ENCODE peak calls at places on chromosomes 6 and 20, in five cellular contexts. Z, C, D, G and K are unnamed samples. For H3K4me1, the result is how much of the 10 kb centered on the place peaks cover.

GRCh38 chr20:1535420-1536175 is 21.9 kb downstream of the SIRPD start:
- DNase-seq in Z (no peak), C (no peak), D (no peak), G (no peak), K (no peak)

GRCh38 chr6:144844596-144844995 is 559.5 kb downstream of the UTRN start:
- DNase-seq in Z (no peak), C (no peak), D (no peak), G (no peak), K (no peak)

GRCh38 chr6:39466664-39467063 is 144.2 kb upstream of the KCNK16 start:
- DNase-seq in Z (no peak), C (no peak), D (no peak), G (no peak), K (no peak)

GRCh38 chr6:57193177-57193576 is 21.1 kb downstream of the BAG2 start:
- DNase-seq in Z (no peak), C (no peak), D (no peak), G (no peak), K (no peak)

GRCh38 chr6:26104457-26105108 is 17.4 kb downstream of the HFE start:
- DNase-seq in Z (no peak), C (no peak), D (no peak), G (no peak), K (no peak)

GRCh38 chr20:62700261-62700925 is 8.2 kb upstream of the NTSR1 start:
- DNase-seq in Z (no peak), C (no peak), D (no peak), G (no peak), K (no peak)

GRCh38 chr6:2623348-2623747 is 127.4 kb downstream of the MYLK4 start:
- DNase-seq in Z (no peak), C (no peak), D (no peak), G (no peak), K (no peak)

GRCh38 chr20:57657537-57658446 is 37.6 kb upstream of the ZBP1 start:
- DNase-seq in Z (peak), C (peak), D (peak), G (peak), K (peak)

GRCh38 chr20:32181606-32182005 is 25.9 kb downstream of the PLAGL2 start:
- DNase-seq in Z (no peak), C (no peak), D (no peak), G (no peak), K (no peak)

GRCh38 chr20:54355631-54356280 is 119.6 kb upstream of the DOK5 start:
- DNase-seq in Z (no peak), C (no peak), D (no peak), G (no peak), K (no peak)

GRCh38 chr20:40085513-40085912 is 603.5 kb downstream of the MAFB start:
- DNase-seq in Z (no peak), C (no peak), D (no peak), G (no peak), K (no peak)

GRCh38 chr20:38165089-38165965 is at the start of gene TGM2:
- DNase-seq in Z (peak), C (no peak), D (peak), G (peak), K (no peak)

GRCh38 chr20:62370807-62371587 is 3.9 kb upstream of the LAMA5 start:
- DNase-seq in Z (no peak), C (no peak), D (no peak), G (peak), K (no peak)

GRCh38 chr6:45462190-45463134 is 84.7 kb upstream of the SUPT3H start:
- DNase-seq in Z (no peak), C (no peak), D (no peak), G (no peak), K (no peak)

GRCh38 chr6:2625581-2625980 is 125.1 kb downstream of the MYLK4 start:
- DNase-seq in Z (no peak), C (no peak), D (no peak), G (no peak), K (no peak)

GRCh38 chr20:5652626-5653573 is 97.3 kb upstream of the SHLD1 start:
- DNase-seq in Z (no peak), C (no peak), D (no peak), G (no peak), K (no peak)

GRCh38 chr20:61735503-61735785 is 330.2 kb downstream of the TAF4 start:
- DNase-seq in Z (no peak), C (no peak), D (no peak), G (no peak), K (no peak)

GRCh38 chr20:19758888-19759331 is 852 bp downstream of the RIN2 start:
- DNase-seq in Z (peak), C (peak), D (peak), G (peak), K (peak)

GRCh38 chr6:44788387-44788981 is 401.0 kb downstream of the CDC5L start:
- DNase-seq in Z (no peak), C (no peak), D (no peak), G (no peak), K (no peak)

GRCh38 chr6:101226677-101227135 is 166.8 kb upstream of the GRIK2 start:
- DNase-seq in Z (no peak), C (no peak), D (no peak), G (no peak), K (no peak)

GRCh38 chr6:154962751-154963150 is 32.4 kb upstream of the TIAM2 start:
- DNase-seq in Z (no peak), C (no peak), D (no peak), G (no peak), K (no peak)

GRCh38 chr6:128807577-128807976 is 75.4 kb upstream of the LAMA2 start:
- DNase-seq in Z (no peak), C (no peak), D (no peak), G (no peak), K (no peak)

GRCh38 chr6:25472314-25472713 is 179.7 kb upstream of the SCGN start:
- DNase-seq in Z (no peak), C (no peak), D (no peak), G (no peak), K (no peak)

GRCh38 chr6:74574794-74575193 is 631.1 kb downstream of the COL12A1 start:
- DNase-seq in Z (no peak), C (no peak), D (no peak), G (no peak), K (no peak)

GRCh38 chr6:154230910-154231595 is 125.5 kb downstream of the IPCEF1 start:
- DNase-seq in Z (no peak), C (no peak), D (no peak), G (no peak), K (no peak)

GRCh38 chr6:136738178-136739057 is 53.9 kb downstream of the MAP3K5 start:
- DNase-seq in Z (peak), C (no peak), D (no peak), G (no peak), K (no peak)

GRCh38 chr6:129749749-129750120 is 39.8 kb upstream of the ARHGAP18 start:
- DNase-seq in Z (no peak), C (no peak), D (no peak), G (no peak), K (no peak)

GRCh38 chr6:144581807-144582537 is 296.8 kb downstream of the UTRN start:
- DNase-seq in Z (no peak), C (no peak), D (no peak), G (no peak), K (no peak)

GRCh38 chr6:386688-387266 is 4.8 kb upstream of the IRF4 start:
- DNase-seq in Z (no peak), C (no peak), D (no peak), G (no peak), K (peak)

GRCh38 chr20:38460040-38460623 is 12.5 kb upstream of the RALGAPB start:
- DNase-seq in Z (no peak), C (no peak), D (no peak), G (no peak), K (peak)

GRCh38 chr6:19830171-19830570 is 7.0 kb upstream of the ID4 start:
- DNase-seq in Z (no peak), C (no peak), D (no peak), G (no peak), K (no peak)

GRCh38 chr6:142476446-142476845 is 174.6 kb downstream of the ADGRG6 start:
- DNase-seq in Z (no peak), C (no peak), D (no peak), G (no peak), K (no peak)

GRCh38 chr6:105560611-105561066 is 157.8 kb upstream of the PREP start:
- DNase-seq in Z (no peak), C (no peak), D (no peak), G (no peak), K (no peak)

GRCh38 chr20:22374066-22374465 is 210.3 kb downstream of the FOXA2 start:
- DNase-seq in Z (no peak), C (no peak), D (no peak), G (no peak), K (no peak)

GRCh38 chr6:145267076-145267867 is 468.0 kb downstream of the EPM2A start:
- DNase-seq in Z (no peak), C (no peak), D (no peak), G (no peak), K (no peak)

GRCh38 chr20:12243327-12243726 is 325.6 kb downstream of the BTBD3 start:
- DNase-seq in Z (no peak), C (no peak), D (no peak), G (no peak), K (no peak)

GRCh38 chr6:90062667-90063066 is 168.4 kb downstream of the GJA10 start:
- DNase-seq in Z (no peak), C (no peak), D (no peak), G (no peak), K (no peak)

GRCh38 chr6:2999005-2999620 is 581 bp upstream of the NQO2 start:
- DNase-seq in Z (no peak), C (peak), D (no peak), G (peak), K (peak)

GRCh38 chr6:13762648-13763441 is 51.2 kb upstream of the RANBP9 start:
- DNase-seq in Z (no peak), C (no peak), D (no peak), G (no peak), K (peak)

DNA sequence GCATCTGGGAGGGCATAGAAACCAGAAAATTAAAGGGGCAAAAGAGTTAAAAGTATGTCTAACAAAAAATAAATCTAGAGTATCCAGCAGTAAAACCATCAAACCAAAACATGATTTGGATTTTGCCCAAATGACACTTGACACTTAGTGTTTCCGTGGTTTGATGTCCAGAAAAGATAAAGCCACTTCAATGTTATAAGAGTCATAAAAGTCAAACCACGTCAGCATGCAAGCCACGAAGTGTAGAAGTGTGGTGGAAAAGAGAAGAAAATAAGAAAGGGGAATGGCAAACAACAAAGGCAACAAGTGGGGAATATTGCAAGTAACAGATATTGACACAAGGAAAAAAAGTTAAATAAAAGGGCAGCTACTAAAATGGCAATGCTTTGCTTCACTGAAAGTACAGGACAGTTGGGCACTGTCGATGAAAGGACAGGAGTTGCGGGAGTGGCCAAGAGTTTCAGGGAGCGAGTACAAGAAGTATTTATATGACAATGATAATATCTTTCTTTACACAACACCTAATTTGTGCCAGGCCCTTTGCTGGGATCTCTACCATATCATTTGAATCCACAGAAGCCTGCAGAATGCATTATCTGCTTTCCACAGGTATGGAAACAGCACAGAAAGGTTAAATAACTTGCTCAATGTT is 6.3 kb upstream of the HDDC2 start:
- DNase-seq in Z (no peak), C (no peak), D (no peak), G (no peak), K (no peak)
- H3K4me1 ChIP-seq in Z (under half), C (under half), D (under half), G (under half), K (under half)

GRCh38 chr6:138403324-138403800 is 661 bp upstream of the HEBP2 start:
- DNase-seq in Z (peak), C (no peak), D (peak), G (peak), K (peak)

GRCh38 chr6:138401960-138402832 is 1.8 kb upstream of the HEBP2 start:
- DNase-seq in Z (no peak), C (no peak), D (no peak), G (no peak), K (no peak)

GRCh38 chr6:138402833-138403187 is 1.2 kb upstream of the HEBP2 start:
- DNase-seq in Z (no peak), C (no peak), D (no peak), G (no peak), K (no peak)

GRCh38 chr6:138404666-138405337 is 779 bp downstream of the HEBP2 start:
- DNase-seq in Z (peak), C (no peak), D (peak), G (no peak), K (peak)

GRCh38 chr6:138403801-138404665 is at the start of gene HEBP2:
- DNase-seq in Z (peak), C (peak), D (peak), G (peak), K (peak)
- TF ChIP-seq POLR2A in Z (peak), C (peak), D (peak), G (no peak), K (no peak)

GRCh38 chr6:27867941-27868705 is 44.1 kb downstream of the OR2B2 start:
- DNase-seq in Z (no peak), C (no peak), D (no peak), G (no peak), K (no peak)
- H3K4me1 ChIP-seq in Z (under half), C (under half), D (under half), G (under half), K (under half)

GRCh38 chr6:107114872-107115694 is at the start of gene BEND3:
- DNase-seq in Z (peak), C (no peak), D (peak), G (peak), K (no peak)

GRCh38 chr6:107115695-107116327 is 496 bp upstream of the BEND3 start:
- DNase-seq in Z (peak), C (no peak), D (peak), G (peak), K (no peak)

GRCh38 chr6:107116328-107116892 is 1.1 kb upstream of the BEND3 start:
- DNase-seq in Z (no peak), C (no peak), D (peak), G (peak), K (no peak)

GRCh38 chr6:107113460-107114212 is 1.7 kb downstream of the BEND3 start:
- DNase-seq in Z (peak), C (no peak), D (peak), G (no peak), K (no peak)

DNA sequence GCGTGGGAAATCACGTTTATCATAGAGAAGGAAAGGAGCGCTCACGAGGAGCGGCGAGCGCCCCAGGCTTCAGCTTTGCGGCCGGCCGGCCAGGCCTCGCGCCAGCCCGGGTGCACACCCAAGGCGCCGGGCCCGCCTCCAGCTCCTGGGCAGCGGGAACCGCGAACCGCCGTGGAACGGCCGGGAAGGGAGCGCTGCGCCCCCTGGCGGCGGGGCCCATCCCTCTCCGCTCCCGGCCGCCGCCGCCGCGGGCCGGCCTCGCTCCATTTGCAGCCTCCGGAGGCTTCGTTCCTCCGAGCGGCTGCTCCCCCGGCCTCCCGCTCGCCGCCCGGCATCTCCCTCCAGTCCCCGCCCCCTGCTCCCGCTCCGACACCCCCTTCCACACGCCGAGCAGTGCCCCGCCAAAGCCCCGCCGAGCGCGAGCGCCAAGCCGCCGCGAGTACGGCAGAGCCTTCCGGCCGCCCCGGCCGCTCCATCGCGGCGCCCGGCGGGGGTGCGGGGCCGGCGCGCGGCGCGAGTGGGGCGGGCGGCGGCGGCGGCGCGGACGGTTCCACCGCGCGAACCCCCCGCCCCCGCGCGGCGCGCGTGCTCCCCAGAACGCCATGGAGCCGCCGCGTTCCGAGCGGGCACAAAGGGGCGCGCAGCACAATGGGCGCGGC is 973 bp downstream of the BEND3 start:
- DNase-seq in Z (peak), C (peak), D (peak), G (peak), K (peak)
- TF ChIP-seq POLR2A in Z (peak), C (no peak), D (peak), G (no peak), K (no peak)